ENCODE peak calls at places on chromosome 16, in seven cellular contexts. K is stimulated activated CD4-positive, alpha-beta T cell treated with anti-CD3 and anti-CD28 coated beads, Interleukin-1b, Interleukin-23, amount 100 ng/mL, for 1 hour; V is HTR-8/SVneo; M is naive thymus-derived CD8-positive, alpha-beta T cell; I is activated T-helper 9 cell treated with anti-CD3 and anti-CD28 coated beads, Interleukin-2, amount 50 U/mL, for 16 hours; S is NCI-H2107; D is stimulated activated CD8-positive, alpha-beta memory T cell treated with anti-CD3 and anti-CD28 coated beads, Interleukin-7, amount 100 ng/mL, for 1 hour. X is an unnamed sample.
A peak's percentile ranks its signal among the peaks of the same experiment; 100 is the strongest.

GRCh38 chr16:57165923-57166322 is 19.9 kb downstream of the PSME3IP1 start:
- DNase-seq in K (no peak), V (no peak), M (no peak), I (no peak), S (no peak), D (no peak), X (no peak)

GRCh38 chr16:82996814-82997213 is 370.0 kb downstream of the CDH13 start:
- DNase-seq in K (no peak), V (no peak), M (no peak), I (no peak), S (no peak), D (no peak), X (no peak)

GRCh38 chr16:86038923-86039310 is 140.0 kb downstream of the IRF8 start:
- DNase-seq in K (no peak), V (no peak), M (peak; percentile 50), I (no peak), S (no peak), D (no peak), X (no peak)

GRCh38 chr16:52363082-52363481 is 183.9 kb downstream of the TOX3 start:
- DNase-seq in K (no peak), V (no peak), M (no peak), I (no peak), S (no peak), D (no peak), X (no peak)

GRCh38 chr16:19857593-19857992 is 27.1 kb downstream of the GPRC5B start:
- DNase-seq in K (no peak), V (no peak), M (no peak), I (no peak), S (no peak), D (no peak), X (no peak)

GRCh38 chr16:72474511-72475123 is 302.7 kb upstream of the PMFBP1 start:
- DNase-seq in K (no peak), V (peak; percentile 62), M (no peak), I (no peak), S (peak; percentile 63), D (no peak), X (peak; percentile 41)

GRCh38 chr16:83574388-83574787 is 233.4 kb upstream of the HSBP1 start:
- DNase-seq in K (no peak), V (peak; percentile 51), M (no peak), I (no peak), S (no peak), D (no peak), X (peak; percentile 37)

GRCh38 chr16:56848955-56849689 is 15.9 kb upstream of the SLC12A3 start:
- DNase-seq in K (no peak), V (no peak), M (no peak), I (no peak), S (no peak), D (no peak), X (peak; percentile 15)

GRCh38 chr16:59993101-59993500 is 1259.0 kb upstream of the GOT2 start:
- DNase-seq in K (no peak), V (no peak), M (no peak), I (no peak), S (no peak), D (no peak), X (no peak)

GRCh38 chr16:47143677-47144558 is at the start of gene NETO2:
- DNase-seq in K (no peak), V (peak; percentile 50), M (peak; percentile 40), I (peak; percentile 65), S (no peak), D (no peak), X (peak; percentile 65)

GRCh38 chr16:65042966-65043365 is 78.9 kb downstream of the CDH11 start:
- DNase-seq in K (no peak), V (no peak), M (no peak), I (no peak), S (no peak), D (no peak), X (no peak)

GRCh38 chr16:67163164-67163902 is 1.2 kb upstream of the HSF4 start:
- DNase-seq in K (no peak), V (no peak), M (no peak), I (no peak), S (peak; percentile 70), D (no peak), X (no peak)

GRCh38 chr16:2031081-2031577 is 4.4 kb downstream of the NHERF2 start:
- DNase-seq in K (no peak), V (no peak), M (no peak), I (no peak), S (no peak), D (no peak), X (no peak)

GRCh38 chr16:87538594-87538993 is 45.8 kb upstream of the ZCCHC14 start:
- DNase-seq in K (no peak), V (no peak), M (no peak), I (no peak), S (no peak), D (no peak), X (no peak)

GRCh38 chr16:62751218-62751617 is 715.0 kb upstream of the CDH8 start:
- DNase-seq in K (no peak), V (no peak), M (no peak), I (no peak), S (no peak), D (no peak), X (no peak)

GRCh38 chr16:30350134-30350871 is 4.8 kb downstream of the CD2BP2 start:
- DNase-seq in K (no peak), V (no peak), M (no peak), I (no peak), S (no peak), D (no peak), X (no peak)

GRCh38 chr16:89633064-89633631 is 19.7 kb downstream of the DPEP1 start:
- DNase-seq in K (no peak), V (no peak), M (no peak), I (no peak), S (no peak), D (no peak), X (peak; percentile 90)

GRCh38 chr16:84774810-84775209 is 45.0 kb upstream of the CRISPLD2 start:
- DNase-seq in K (no peak), V (no peak), M (no peak), I (no peak), S (no peak), D (no peak), X (peak; percentile 65)

GRCh38 chr16:72487283-72487682 is 315.3 kb upstream of the PMFBP1 start:
- DNase-seq in K (no peak), V (no peak), M (no peak), I (no peak), S (no peak), D (no peak), X (no peak)

GRCh38 chr16:66443269-66443652 is 16.2 kb downstream of the BEAN1 start:
- DNase-seq in K (no peak), V (no peak), M (no peak), I (no peak), S (no peak), D (no peak), X (no peak)

GRCh38 chr16:65774350-65774749 is 592.1 kb upstream of the CDH5 start:
- DNase-seq in K (no peak), V (no peak), M (no peak), I (no peak), S (no peak), D (no peak), X (no peak)

GRCh38 chr16:67843343-67843765 is 1.2 kb downstream of the THAP11 start:
- DNase-seq in K (no peak), V (no peak), M (no peak), I (no peak), S (no peak), D (no peak), X (no peak)

GRCh38 chr16:57471209-57471608 is 8.7 kb downstream of the POLR2C start:
- DNase-seq in K (no peak), V (no peak), M (no peak), I (no peak), S (no peak), D (no peak), X (no peak)

GRCh38 chr16:64580558-64580957 is 541.3 kb downstream of the CDH11 start:
- DNase-seq in K (no peak), V (no peak), M (no peak), I (no peak), S (no peak), D (no peak), X (no peak)

GRCh38 chr16:4420703-4421102 is 4.3 kb upstream of the CORO7 start:
- DNase-seq in K (no peak), V (no peak), M (no peak), I (no peak), S (no peak), D (no peak), X (no peak)

GRCh38 chr16:65117701-65118448 is 4.0 kb downstream of the CDH11 start:
- DNase-seq in K (no peak), V (peak; percentile 17), M (no peak), I (no peak), S (peak; percentile 11), D (peak; percentile 1), X (peak; percentile 71)

GRCh38 chr16:83995756-83996155 is 27.7 kb downstream of the NECAB2 start:
- DNase-seq in K (no peak), V (no peak), M (no peak), I (no peak), S (peak; percentile 45), D (no peak), X (no peak)

GRCh38 chr16:53849585-53849984 is 145.6 kb downstream of the FTO start:
- DNase-seq in K (no peak), V (no peak), M (no peak), I (no peak), S (no peak), D (no peak), X (no peak)